ENCODE peak calls at places on chromosomes 3 and 15, in ten cellular contexts. L, P, K, O, Z, Q, H, A, S and E are unnamed samples.

GRCh38 chr15:74173545-74174215 is at the start of gene ISLR:
- DNase-seq in Q (no peak), A (no peak), Z (peak), P (no peak), S (no peak), K (no peak), H (no peak), L (no peak), O (no peak), E (no peak)

GRCh38 chr15:71093089-71094024 is 21.9 kb upstream of the THSD4 start:
- DNase-seq in Q (peak), L (no peak), Z (no peak), P (no peak), H (no peak), A (no peak), K (no peak), S (no peak), O (no peak), E (no peak)

GRCh38 chr15:43268111-43269105 is 1.7 kb upstream of the TGM5 start:
- DNase-seq in Q (no peak), Z (no peak), S (no peak), P (peak), O (no peak), L (no peak), K (no peak), H (no peak), A (no peak), E (no peak)

GRCh38 chr3:101849714-101850326 is 506 bp downstream of the NFKBIZ start:
- DNase-seq in P (peak), S (no peak), L (no peak), Z (peak), O (peak), A (no peak), Q (no peak), K (peak), H (peak), E (peak)

GRCh38 chr15:87576486-87577176 is 679.9 kb downstream of the NTRK3 start:
- DNase-seq in O (no peak), K (no peak), L (no peak), Z (no peak), S (no peak), H (no peak), A (no peak), Q (no peak), P (no peak), E (no peak)

GRCh38 chr3:197520311-197521276 is 35.2 kb downstream of the BDH1 start:
- DNase-seq in A (no peak), P (peak), Q (peak), S (peak), Z (no peak), K (no peak), L (no peak), O (no peak), H (no peak), E (no peak)

GRCh38 chr3:18302517-18302916 is 122.6 kb downstream of the SATB1 start:
- DNase-seq in L (peak), A (no peak), O (no peak), S (no peak), Z (no peak), Q (no peak), H (no peak), P (no peak), K (no peak), E (no peak)

GRCh38 chr15:76270876-76271275 is 40.4 kb downstream of the ETFA start:
- DNase-seq in Q (no peak), K (no peak), L (no peak), H (no peak), P (no peak), A (no peak), Z (no peak), S (no peak), O (no peak), E (no peak)

GRCh38 chr3:158742861-158743260 is 10.6 kb upstream of the RARRES1 start:
- DNase-seq in S (no peak), Q (no peak), Z (no peak), K (no peak), L (no peak), O (no peak), H (no peak), A (no peak), P (no peak), E (no peak)

GRCh38 chr15:92968926-92969664 is 69.0 kb downstream of the CHD2 start:
- DNase-seq in P (no peak), O (no peak), K (no peak), Z (no peak), A (no peak), S (no peak), Q (no peak), H (no peak), L (no peak), E (no peak)

GRCh38 chr3:12188681-12189287 is 30.1 kb upstream of the TIMP4 start:
- DNase-seq in H (no peak), Q (no peak), Z (no peak), P (peak), A (no peak), O (no peak), S (no peak), K (no peak), L (no peak), E (no peak)

GRCh38 chr15:93703092-93703785 is 528.1 kb upstream of the MCTP2 start:
- DNase-seq in S (no peak), A (no peak), K (no peak), L (no peak), Q (peak), O (no peak), P (no peak), H (no peak), Z (no peak), E (no peak)

GRCh38 chr3:188362405-188362831 is 208.5 kb downstream of the LPP start:
- DNase-seq in H (no peak), Z (no peak), A (no peak), L (no peak), S (no peak), O (no peak), Q (peak), P (no peak), K (no peak), E (no peak)

GRCh38 chr3:14921811-14922705 is 25.3 kb upstream of the NR2C2 start:
- DNase-seq in Z (no peak), K (no peak), L (no peak), A (no peak), O (no peak), H (no peak), S (no peak), P (no peak), Q (no peak), E (no peak)

GRCh38 chr3:56254261-56254660 is 214.0 kb downstream of the ERC2 start:
- DNase-seq in Z (no peak), S (no peak), P (no peak), Q (no peak), O (no peak), A (no peak), K (no peak), L (no peak), H (no peak), E (no peak)

GRCh38 chr3:162007722-162008121 is 511.1 kb downstream of the OTOL1 start:
- DNase-seq in S (no peak), H (no peak), A (no peak), P (no peak), L (no peak), O (no peak), K (no peak), Z (no peak), Q (no peak), E (no peak)

GRCh38 chr3:43019168-43019765 is 40.2 kb downstream of the GASK1A start:
- DNase-seq in A (no peak), S (no peak), O (no peak), P (no peak), K (no peak), Z (no peak), H (no peak), L (no peak), Q (no peak), E (no peak)

GRCh38 chr3:32276279-32276841 is 37.9 kb downstream of the CMTM8 start:
- DNase-seq in Q (no peak), A (no peak), S (no peak), Z (no peak), O (no peak), P (no peak), H (no peak), L (no peak), K (no peak), E (no peak)